ENCODE peak calls at places on chromosomes 11 and 22, in nine cellular contexts. T is endothelial cell, E is cardiac fibroblast, U is neural progenitor cell, V is nephron progenitor cell, J is epithelial cell of esophagus, X is HFFc6, C is RWPE1, Z is K562. B is an unnamed sample.
A peak's percentile ranks its signal among the peaks of the same experiment; 100 is the strongest.

GRCh38 chr11:92168936-92169335 is 55.7 kb upstream of the FAT3 start:
- DNase-seq in T (no peak), E (no peak), U (no peak), V (no peak), J (peak; percentile 10), X (no peak), C (no peak), Z (no peak), B (peak; percentile 37)

GRCh38 chr11:12402691-12403120 is 25.3 kb downstream of the PARVA start:
- DNase-seq in T (no peak), E (peak; percentile 84), U (no peak), V (no peak), J (peak; percentile 25), X (no peak), C (no peak), Z (no peak), B (no peak)

GRCh38 chr11:61967177-61967923 is at the start of gene FTH1:
- DNase-seq in T (peak; percentile 95), E (peak; percentile 97), U (peak; percentile 97), V (peak; percentile 92), J (peak; percentile 88), X (peak; percentile 92), C (peak; percentile 91), Z (peak; percentile 96), B (peak; percentile 90)

GRCh38 chr22:37634505-37635002 is 4.9 kb upstream of the SH3BP1 start:
- DNase-seq in T (no peak), E (no peak), U (no peak), V (peak; percentile 22), J (no peak), X (no peak), C (no peak), Z (peak; percentile 57), B (no peak)

GRCh38 chr11:71387784-71388636 is 60.2 kb downstream of the DHCR7 start:
- DNase-seq in T (no peak), E (no peak), U (no peak), V (no peak), J (no peak), X (no peak), C (no peak), Z (no peak), B (no peak)

GRCh38 chr11:69642913-69643632 is 2.1 kb downstream of the CCND1 start:
- DNase-seq in T (peak; percentile 92), E (peak; percentile 88), U (peak; percentile 93), V (peak; percentile 88), J (peak; percentile 75), X (no peak), C (no peak), Z (peak; percentile 88), B (peak; percentile 78)

GRCh38 chr11:66124564-66124963 is 54.5 kb downstream of the PACS1 start:
- DNase-seq in T (no peak), E (no peak), U (no peak), V (no peak), J (peak; percentile 85), X (peak; percentile 63), C (no peak), Z (no peak), B (no peak)

GRCh38 chr22:29030618-29031235 is 30.9 kb downstream of the C22orf31 start:
- DNase-seq in T (peak; percentile 53), E (peak; percentile 82), U (peak; percentile 79), V (peak; percentile 74), J (peak; percentile 54), X (peak; percentile 76), C (peak; percentile 56), Z (peak; percentile 65), B (peak; percentile 91)

GRCh38 chr11:33178443-33179154 is 17.3 kb upstream of the CSTF3 start:
- DNase-seq in T (no peak), E (no peak), U (no peak), V (no peak), J (no peak), X (peak; percentile 23), C (no peak), Z (peak; percentile 37), B (no peak)

GRCh38 chr11:118224512-118225180 is at the start of gene JAML:
- DNase-seq in T (no peak), E (no peak), U (no peak), V (no peak), J (no peak), X (no peak), C (no peak), Z (no peak), B (no peak)

GRCh38 chr22:43312608-43313007 is 30.6 kb downstream of the SCUBE1 start:
- DNase-seq in T (no peak), E (no peak), U (no peak), V (no peak), J (no peak), X (no peak), C (no peak), Z (no peak), B (no peak)

GRCh38 chr11:101867951-101868350 is 46.9 kb upstream of the CEP126 start:
- DNase-seq in T (no peak), E (no peak), U (no peak), V (no peak), J (no peak), X (no peak), C (no peak), Z (no peak), B (no peak)

GRCh38 chr22:28497188-28497587 is 182.5 kb downstream of the TTC28 start:
- DNase-seq in T (no peak), E (peak; percentile 11), U (no peak), V (no peak), J (no peak), X (peak; percentile 3), C (no peak), Z (no peak), B (no peak)

GRCh38 chr11:1832181-1832988 is 2.4 kb upstream of the SYT8 start:
- DNase-seq in T (peak; percentile 74), E (peak; percentile 26), U (peak; percentile 80), V (peak; percentile 88), J (no peak), X (no peak), C (no peak), Z (peak; percentile 51), B (no peak)

GRCh38 chr11:61969838-61970452 is 2.5 kb upstream of the FTH1 start:
- DNase-seq in T (no peak), E (peak; percentile 90), U (no peak), V (no peak), J (peak; percentile 89), X (peak; percentile 85), C (peak; percentile 74), Z (no peak), B (peak; percentile 93)

GRCh38 chr22:32612834-32613233 is 138.2 kb downstream of the FBXO7 start:
- DNase-seq in T (no peak), E (no peak), U (no peak), V (no peak), J (no peak), X (no peak), C (no peak), Z (no peak), B (no peak)
- TF ChIP-seq CTCF in T (no peak), E (no peak), U (no peak), V (no peak), J (no peak), X (no peak), C (no peak), Z (no peak), B (no peak)

GRCh38 chr11:94563848-94564442 is 3.2 kb upstream of the PIWIL4 start:
- DNase-seq in T (no peak), E (no peak), U (no peak), V (no peak), J (no peak), X (no peak), C (no peak), Z (peak; percentile 40), B (no peak)

GRCh38 chr11:94567181-94567670 is at the start of gene PIWIL4:
- DNase-seq in T (no peak), E (no peak), U (no peak), V (no peak), J (no peak), X (no peak), C (no peak), Z (peak; percentile 78), B (no peak)

GRCh38 chr11:94558468-94558867 is 8.7 kb upstream of the PIWIL4 start:
- DNase-seq in T (no peak), E (no peak), U (no peak), V (no peak), J (no peak), X (no peak), C (no peak), Z (no peak), B (no peak)

GRCh38 chr11:94558932-94559331 is 8.2 kb upstream of the PIWIL4 start:
- DNase-seq in T (no peak), E (no peak), U (no peak), V (no peak), J (no peak), X (no peak), C (no peak), Z (peak; percentile 55), B (no peak)

DNA sequence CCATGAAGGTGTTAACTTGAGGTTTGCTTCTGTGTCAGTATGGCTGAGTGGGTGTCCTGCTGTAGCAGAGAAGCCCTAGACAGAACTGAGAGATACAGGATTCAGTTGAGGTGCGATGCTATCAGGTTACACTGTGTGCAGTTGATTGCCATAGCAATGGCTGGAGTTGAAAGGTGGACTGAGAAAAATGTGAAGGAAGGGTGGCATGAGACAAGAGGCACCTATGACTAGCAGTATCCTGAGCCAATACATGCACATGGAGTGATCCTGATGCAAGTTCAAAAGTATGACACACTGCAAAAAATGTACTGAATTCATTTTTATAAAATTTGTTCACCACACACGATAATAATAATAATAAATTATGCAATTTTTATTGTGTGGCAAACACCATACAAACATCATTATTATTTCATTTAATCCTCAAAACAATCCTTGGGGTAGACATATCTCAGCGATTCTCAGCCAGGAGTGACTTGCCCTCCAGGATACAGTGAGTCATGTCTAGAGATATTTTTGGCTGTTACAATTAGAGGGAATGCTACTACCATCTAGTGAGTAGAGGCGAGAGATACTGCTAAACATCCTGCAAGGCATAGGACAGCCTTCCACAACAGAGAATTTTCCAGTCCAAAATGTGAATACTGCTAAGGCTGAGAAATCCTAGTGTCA is 3.9 kb upstream of the PIWIL4 start:
- DNase-seq in T (no peak), E (peak; percentile 73), U (no peak), V (no peak), J (peak; percentile 71), X (peak; percentile 78), C (peak; percentile 80), Z (peak; percentile 52), B (peak; percentile 68)
- TF ChIP-seq CTCF in T (no peak), E (peak; percentile 44), U (no peak), V (no peak), J (peak; percentile 54), X (peak; percentile 48), C (peak; percentile 31), Z (peak; percentile 27), B (peak; percentile 50)

GRCh38 chr11:122754553-122755322 is 83.6 kb upstream of the CRTAM start:
- DNase-seq in T (peak; percentile 27), E (no peak), U (peak; percentile 54), V (no peak), J (no peak), X (no peak), C (no peak), Z (peak; percentile 32), B (no peak)
- TF ChIP-seq CTCF in T (peak; percentile 61), E (peak; percentile 17), U (peak; percentile 62), V (peak; percentile 33), J (peak; percentile 42), X (peak; percentile 73), C (no peak), Z (peak; percentile 45), B (peak; percentile 26)

DNA sequence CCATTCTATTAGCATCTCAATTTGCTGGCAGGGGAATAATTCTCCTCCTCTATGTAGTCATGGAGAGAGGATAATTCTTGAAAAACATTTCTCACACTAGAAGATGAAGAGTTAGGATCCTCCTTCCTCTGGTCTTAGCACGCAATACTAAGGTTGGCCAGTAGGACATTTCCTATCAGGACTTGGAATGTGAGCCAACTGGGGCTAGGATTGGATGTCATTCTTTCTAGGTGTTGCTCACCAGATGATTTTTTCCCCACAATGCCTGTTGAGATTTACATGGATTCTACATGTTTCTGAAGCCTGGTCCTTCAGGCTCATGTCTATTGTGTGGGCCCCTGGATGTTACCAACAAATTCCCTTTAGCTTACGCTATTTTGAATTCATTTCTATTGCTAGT is 28.0 kb downstream of the SLN start:
- DNase-seq in T (peak; percentile 9), E (no peak), U (peak; percentile 31), V (no peak), J (peak; percentile 37), X (no peak), C (peak; percentile 16), Z (peak; percentile 14), B (peak; percentile 35)
- TF ChIP-seq CTCF in T (peak; percentile 76), E (peak; percentile 58), U (peak; percentile 56), V (peak; percentile 41), J (peak; percentile 61), X (peak; percentile 75), C (no peak), Z (peak; percentile 44), B (peak; percentile 36)

B was measured in MCF 10A.